ENCODE peak calls at places on chromosome 2, in eight cellular contexts. F, S, E, N, I, Q, G and L are unnamed samples.

GRCh38 chr2:19231625-19232024 is 126.8 kb downstream of the OSR1 start:
- DNase-seq in N (no peak), I (no peak), Q (no peak), S (no peak), G (no peak), F (no peak), E (no peak), L (no peak)

GRCh38 chr2:152627010-152627957 is 90.0 kb downstream of the PRPF40A start:
- DNase-seq in N (no peak), I (peak; percentile 57), G (no peak), Q (no peak), S (no peak), E (no peak), F (no peak), L (no peak)

GRCh38 chr2:159362816-159363251 is 76.3 kb upstream of the WDSUB1 start:
- DNase-seq in N (no peak), I (peak; percentile 92), Q (no peak), F (no peak), G (no peak), S (no peak), E (no peak), L (no peak)

GRCh38 chr2:207311316-207312005 is 145.7 kb upstream of the KLF7 start:
- DNase-seq in S (no peak), I (peak; percentile 99), G (no peak), Q (no peak), F (no peak), N (no peak), E (no peak), L (no peak)

GRCh38 chr2:195532628-195533271 is 124.3 kb upstream of the SLC39A10 start:
- DNase-seq in G (no peak), Q (no peak), E (no peak), N (no peak), I (peak; percentile 56), F (no peak), S (peak; percentile 67), L (no peak)

GRCh38 chr2:152453129-152453642 is 118.2 kb downstream of the FMNL2 start:
- DNase-seq in N (no peak), F (no peak), E (peak; percentile 28), I (no peak), G (no peak), S (no peak), Q (no peak), L (no peak)

GRCh38 chr2:199490049-199490448 is 32.3 kb upstream of the SATB2 start:
- DNase-seq in Q (no peak), I (no peak), G (no peak), E (no peak), S (no peak), F (no peak), N (no peak), L (no peak)

GRCh38 chr2:110755494-110756078 is 23.2 kb downstream of the ACOXL start:
- DNase-seq in I (no peak), N (no peak), G (no peak), Q (no peak), S (no peak), E (no peak), F (no peak), L (no peak)

GRCh38 chr2:27566628-27567027 is 16.2 kb upstream of the ZNF512 start:
- DNase-seq in F (no peak), N (no peak), I (peak; percentile 64), G (no peak), Q (no peak), E (no peak), S (no peak), L (no peak)

GRCh38 chr2:201182650-201183372 is at the start of gene CASP10:
- DNase-seq in Q (no peak), G (no peak), I (peak; percentile 85), S (peak; percentile 75), N (no peak), F (no peak), E (no peak), L (peak; percentile 60)

GRCh38 chr2:237408280-237408679 is 5.7 kb downstream of the COL6A3 start:
- DNase-seq in E (no peak), N (peak; percentile 87), F (no peak), Q (peak; percentile 42), I (no peak), S (no peak), G (no peak), L (no peak)

GRCh38 chr2:172896541-172897144 is 161.0 kb downstream of the RAPGEF4 start:
- DNase-seq in E (no peak), G (no peak), S (no peak), I (no peak), N (no peak), F (no peak), Q (no peak), L (no peak)

GRCh38 chr2:85717308-85718005 is 23.3 kb downstream of the GNLY start:
- DNase-seq in S (no peak), F (no peak), G (no peak), Q (no peak), I (peak; percentile 30), N (no peak), E (no peak), L (no peak)

GRCh38 chr2:10918661-10919414 is 7.1 kb downstream of the KCNF1 start:
- DNase-seq in I (no peak), F (no peak), N (peak; percentile 74), G (no peak), Q (no peak), S (no peak), E (no peak), L (no peak)

GRCh38 chr2:1051075-1051474 is 100.4 kb downstream of the SNTG2 start:
- DNase-seq in N (no peak), E (no peak), I (peak; percentile 5), Q (no peak), F (no peak), G (no peak), S (no peak), L (no peak)

GRCh38 chr2:207226671-207227061 is 60.9 kb upstream of the KLF7 start:
- DNase-seq in G (no peak), I (no peak), F (no peak), N (no peak), S (no peak), E (no peak), Q (no peak), L (no peak)

GRCh38 chr2:113762377-113763118 is 6.1 kb upstream of the SLC35F5 start:
- DNase-seq in S (no peak), I (peak; percentile 86), Q (no peak), F (no peak), E (no peak), N (no peak), G (no peak), L (no peak)